ENCODE peak calls at places on chromosomes 13 and 19, in seven cellular contexts. One of them, this sample, is unnamed.
A peak's percentile ranks its signal among the peaks of the same experiment; 100 is the strongest.

GRCh38 chr19:3785464-3785937 is 680 bp downstream of the MATK start:
- DNase-seq in PC-3: no peak
- DNase-seq in GM23338: no peak
- DNase-seq in MM.1S: no peak
- DNase-seq in neural progenitor cell: peak; percentile 2
- DNase-seq in SK-N-SH: no peak
- DNase-seq in HCT116: no peak
- DNase-seq in this sample: no peak

GRCh38 chr13:29543230-29544215 is 52.0 kb downstream of the SLC7A1 start:
- DNase-seq in MM.1S: no peak
- DNase-seq in HCT116: no peak
- DNase-seq in GM23338: peak; percentile 31
- DNase-seq in neural progenitor cell: no peak
- DNase-seq in PC-3: peak; percentile 6
- DNase-seq in SK-N-SH: no peak
- DNase-seq in this sample: peak; percentile 39

GRCh38 chr13:49993666-49994065 is 3.2 kb upstream of the TRIM13 start:
- DNase-seq in HCT116: no peak
- DNase-seq in PC-3: no peak
- DNase-seq in neural progenitor cell: no peak
- DNase-seq in GM23338: no peak
- DNase-seq in SK-N-SH: no peak
- DNase-seq in MM.1S: no peak
- DNase-seq in this sample: no peak

GRCh38 chr19:32406161-32407003 is 812 bp downstream of the DPY19L3 start:
- DNase-seq in MM.1S: no peak
- DNase-seq in SK-N-SH: peak; percentile 18
- DNase-seq in HCT116: peak; percentile 12
- DNase-seq in PC-3: no peak
- DNase-seq in neural progenitor cell: peak; percentile 9
- DNase-seq in GM23338: peak; percentile 83
- DNase-seq in this sample: peak; percentile 33

GRCh38 chr13:20495087-20496023 is 30.3 kb downstream of the CRYL1 start:
- DNase-seq in PC-3: peak; percentile 90
- DNase-seq in GM23338: peak; percentile 75
- DNase-seq in HCT116: peak; percentile 50
- DNase-seq in neural progenitor cell: peak; percentile 69
- DNase-seq in SK-N-SH: peak; percentile 74
- DNase-seq in MM.1S: peak; percentile 46
- DNase-seq in this sample: peak; percentile 69

GRCh38 chr19:13839193-13839937 is 37.6 kb upstream of the NANOS3 start:
- DNase-seq in GM23338: peak; percentile 78
- DNase-seq in PC-3: peak; percentile 94
- DNase-seq in HCT116: no peak
- DNase-seq in SK-N-SH: peak; percentile 91
- DNase-seq in neural progenitor cell: peak; percentile 44
- DNase-seq in MM.1S: peak; percentile 79
- DNase-seq in this sample: peak; percentile 94

GRCh38 chr13:91747164-91747563 is 348.7 kb downstream of the GPC5 start:
- DNase-seq in GM23338: no peak
- DNase-seq in HCT116: no peak
- DNase-seq in SK-N-SH: no peak
- DNase-seq in MM.1S: no peak
- DNase-seq in PC-3: no peak
- DNase-seq in neural progenitor cell: no peak
- DNase-seq in this sample: no peak

GRCh38 chr19:33502991-33503790 is 18.4 kb downstream of the PEPD start:
- DNase-seq in PC-3: no peak
- DNase-seq in HCT116: no peak
- DNase-seq in SK-N-SH: no peak
- DNase-seq in neural progenitor cell: peak; percentile 30
- DNase-seq in MM.1S: no peak
- DNase-seq in GM23338: no peak
- DNase-seq in this sample: no peak

GRCh38 chr13:19782049-19782726 is 557 bp downstream of the PSPC1 start:
- DNase-seq in PC-3: peak; percentile 26
- DNase-seq in MM.1S: peak; percentile 12
- DNase-seq in SK-N-SH: peak; percentile 71
- DNase-seq in GM23338: peak; percentile 52
- DNase-seq in neural progenitor cell: peak; percentile 58
- DNase-seq in HCT116: no peak
- DNase-seq in this sample: peak; percentile 80

DNA sequence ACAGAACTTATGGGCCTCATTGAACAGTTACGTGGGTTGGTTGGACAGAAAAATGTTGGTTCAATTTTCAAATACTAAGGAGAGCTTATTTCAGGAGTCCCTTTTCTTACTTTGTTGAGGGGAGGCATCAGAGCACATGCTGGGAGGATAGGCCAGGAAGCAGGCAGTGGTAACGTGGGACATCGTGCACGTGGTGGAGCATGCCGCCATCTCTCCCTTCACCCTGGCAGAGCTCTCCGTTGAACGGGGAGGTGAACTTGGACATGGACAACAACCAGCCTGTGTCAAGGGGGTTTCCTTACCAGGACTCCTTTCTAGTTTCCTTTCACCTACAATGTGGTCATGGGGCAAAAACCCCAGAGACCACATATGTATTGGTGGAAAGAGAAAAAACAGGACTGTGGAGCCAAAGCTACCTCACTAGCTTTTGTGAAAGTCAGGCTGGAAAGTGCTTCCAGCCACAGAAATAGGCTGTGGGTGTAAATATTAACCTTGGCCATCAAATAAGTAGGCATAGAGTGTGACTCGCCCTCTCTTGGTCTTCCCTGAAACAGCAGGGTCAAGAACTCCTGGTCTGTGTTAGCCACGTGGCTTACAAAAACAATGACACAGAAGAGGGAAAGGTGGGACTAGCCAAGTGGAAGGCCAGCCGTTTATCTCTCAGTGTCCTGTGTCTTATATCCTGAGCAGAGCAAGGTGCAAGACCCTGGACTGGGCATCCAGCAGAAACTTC is 14.4 kb downstream of the MICOS13 start:
- DNase-seq in GM23338: peak; percentile 19
- DNase-seq in HCT116: no peak
- DNase-seq in PC-3: peak; percentile 58
- DNase-seq in MM.1S: no peak
- DNase-seq in neural progenitor cell: no peak
- DNase-seq in SK-N-SH: no peak
- DNase-seq in this sample: peak; percentile 84
- TF ChIP-seq EZH2phosphoT487 in GM23338: no peak
- TF ChIP-seq EZH2phosphoT487 in HCT116: no peak
- TF ChIP-seq EZH2phosphoT487 in PC-3: no peak
- TF ChIP-seq EZH2phosphoT487 in MM.1S: no peak
- TF ChIP-seq EZH2phosphoT487 in neural progenitor cell: no peak
- TF ChIP-seq EZH2phosphoT487 in SK-N-SH: no peak
- TF ChIP-seq EZH2phosphoT487 in this sample: no peak

GRCh38 chr13:57632276-57633140 is 964 bp downstream of the PCDH17 start:
- DNase-seq in SK-N-SH: peak; percentile 54
- DNase-seq in HCT116: no peak
- DNase-seq in neural progenitor cell: peak; percentile 57
- DNase-seq in PC-3: no peak
- DNase-seq in GM23338: peak; percentile 65
- DNase-seq in MM.1S: no peak
- DNase-seq in this sample: no peak
- H3K4me3 ChIP-seq in SK-N-SH: peak overlapping the region; percentile 70
- H3K4me3 ChIP-seq in HCT116: no peak overlapping the region
- H3K4me3 ChIP-seq in neural progenitor cell: peak overlapping the region; percentile 82
- H3K4me3 ChIP-seq in PC-3: peak overlapping the region; percentile 52
- H3K4me3 ChIP-seq in GM23338: peak overlapping the region; percentile 81
- H3K4me3 ChIP-seq in MM.1S: peak overlapping the region; percentile 58
- H3K4me3 ChIP-seq in this sample: peak overlapping the region; percentile 72

GRCh38 chr19:45901432-45901903 is 945 bp downstream of the MYPOP start:
- DNase-seq in MM.1S: no peak
- DNase-seq in PC-3: no peak
- DNase-seq in GM23338: peak; percentile 35
- DNase-seq in neural progenitor cell: peak; percentile 62
- DNase-seq in SK-N-SH: peak; percentile 71
- DNase-seq in HCT116: no peak
- DNase-seq in this sample: peak; percentile 80
- TF ChIP-seq EZH2phosphoT487 in MM.1S: no peak
- TF ChIP-seq EZH2phosphoT487 in PC-3: no peak
- TF ChIP-seq EZH2phosphoT487 in GM23338: no peak
- TF ChIP-seq EZH2phosphoT487 in neural progenitor cell: peak; percentile 90
- TF ChIP-seq EZH2phosphoT487 in SK-N-SH: no peak
- TF ChIP-seq EZH2phosphoT487 in HCT116: no peak
- TF ChIP-seq EZH2phosphoT487 in this sample: no peak

GRCh38 chr19:7829561-7830271 is at the start of gene EVI5L:
- DNase-seq in PC-3: peak; percentile 100
- DNase-seq in neural progenitor cell: peak; percentile 100
- DNase-seq in MM.1S: peak; percentile 100
- DNase-seq in HCT116: peak; percentile 100
- DNase-seq in GM23338: peak; percentile 100
- DNase-seq in SK-N-SH: peak; percentile 100
- DNase-seq in this sample: peak; percentile 99

GRCh38 chr19:7830272-7830771 is 304 bp downstream of the EVI5L start:
- DNase-seq in HCT116: no peak
- DNase-seq in PC-3: no peak
- DNase-seq in neural progenitor cell: no peak
- DNase-seq in SK-N-SH: no peak
- DNase-seq in MM.1S: no peak
- DNase-seq in GM23338: no peak
- DNase-seq in this sample: no peak

GRCh38 chr19:7831452-7831851 is 1.4 kb downstream of the EVI5L start:
- DNase-seq in MM.1S: no peak
- DNase-seq in PC-3: peak; percentile 76
- DNase-seq in HCT116: peak; percentile 66
- DNase-seq in GM23338: peak; percentile 84
- DNase-seq in neural progenitor cell: peak; percentile 79
- DNase-seq in SK-N-SH: no peak
- DNase-seq in this sample: peak; percentile 69

GRCh38 chr19:7830823-7831222 is 805 bp downstream of the EVI5L start:
- DNase-seq in neural progenitor cell: no peak
- DNase-seq in PC-3: no peak
- DNase-seq in MM.1S: no peak
- DNase-seq in HCT116: no peak
- DNase-seq in SK-N-SH: no peak
- DNase-seq in GM23338: no peak
- DNase-seq in this sample: no peak

DNA sequence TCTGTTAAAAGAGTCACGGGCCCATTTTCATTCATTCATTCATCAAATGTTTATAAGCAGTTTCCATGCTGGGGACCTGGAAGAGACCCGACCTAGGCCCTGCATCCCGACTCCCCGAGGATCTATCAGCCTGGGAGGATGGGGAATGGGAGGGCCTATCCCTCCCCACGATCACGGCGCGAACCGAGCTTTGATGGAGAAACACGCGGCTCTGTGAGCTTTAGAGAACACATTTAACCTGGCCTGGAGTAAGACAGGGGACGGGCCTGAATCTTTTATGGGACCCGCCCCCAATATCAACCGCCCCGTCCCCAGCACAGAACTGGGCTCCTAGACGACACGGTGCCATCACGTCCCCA is 877 bp upstream of the EVI5L start:
- DNase-seq in HCT116: no peak
- DNase-seq in SK-N-SH: no peak
- DNase-seq in PC-3: no peak
- DNase-seq in neural progenitor cell: no peak
- DNase-seq in MM.1S: no peak
- DNase-seq in GM23338: no peak
- DNase-seq in this sample: no peak
- H3K4me3 ChIP-seq in HCT116: peak overlapping the region; percentile 61
- H3K4me3 ChIP-seq in SK-N-SH: peak overlapping the region; percentile 46
- H3K4me3 ChIP-seq in PC-3: peak overlapping the region; percentile 67
- H3K4me3 ChIP-seq in neural progenitor cell: peak overlapping the region; percentile 43
- H3K4me3 ChIP-seq in MM.1S: peak overlapping the region; percentile 49
- H3K4me3 ChIP-seq in GM23338: peak overlapping the region; percentile 60
- H3K4me3 ChIP-seq in this sample: peak overlapping the region; percentile 63

GRCh38 chr13:64925284-64925683 is 2304.9 kb downstream of the PCDH9 start:
- DNase-seq in GM23338: peak; percentile 38
- DNase-seq in PC-3: peak; percentile 8
- DNase-seq in HCT116: no peak
- DNase-seq in neural progenitor cell: peak; percentile 55
- DNase-seq in SK-N-SH: no peak
- DNase-seq in MM.1S: no peak
- DNase-seq in this sample: peak; percentile 22
- TF ChIP-seq EZH2phosphoT487 in GM23338: no peak
- TF ChIP-seq EZH2phosphoT487 in PC-3: no peak
- TF ChIP-seq EZH2phosphoT487 in HCT116: no peak
- TF ChIP-seq EZH2phosphoT487 in neural progenitor cell: no peak
- TF ChIP-seq EZH2phosphoT487 in SK-N-SH: no peak
- TF ChIP-seq EZH2phosphoT487 in MM.1S: no peak
- TF ChIP-seq EZH2phosphoT487 in this sample: no peak

GRCh38 chr19:46639356-46640061 is 3.5 kb upstream of the GNG8 start:
- DNase-seq in MM.1S: no peak
- DNase-seq in GM23338: peak; percentile 74
- DNase-seq in neural progenitor cell: peak; percentile 86
- DNase-seq in SK-N-SH: peak; percentile 94
- DNase-seq in HCT116: no peak
- DNase-seq in PC-3: no peak
- DNase-seq in this sample: peak; percentile 81
- H3K4me3 ChIP-seq in MM.1S: peak overlapping the region; percentile 61
- H3K4me3 ChIP-seq in GM23338: peak overlapping the region; percentile 82
- H3K4me3 ChIP-seq in neural progenitor cell: peak overlapping the region; percentile 55
- H3K4me3 ChIP-seq in SK-N-SH: peak overlapping the region; percentile 73
- H3K4me3 ChIP-seq in HCT116: peak overlapping the region; percentile 64
- H3K4me3 ChIP-seq in PC-3: peak overlapping the region; percentile 75
- H3K4me3 ChIP-seq in this sample: peak overlapping the region; percentile 78

GRCh38 chr13:45280751-45281634 is 60.0 kb downstream of the TPT1 start:
- DNase-seq in neural progenitor cell: peak; percentile 69
- DNase-seq in PC-3: peak; percentile 83
- DNase-seq in MM.1S: peak; percentile 10
- DNase-seq in SK-N-SH: peak; percentile 73
- DNase-seq in GM23338: peak; percentile 77
- DNase-seq in HCT116: peak; percentile 79
- DNase-seq in this sample: peak; percentile 90
- TF ChIP-seq EZH2phosphoT487 in neural progenitor cell: no peak
- TF ChIP-seq EZH2phosphoT487 in PC-3: no peak
- TF ChIP-seq EZH2phosphoT487 in MM.1S: no peak
- TF ChIP-seq EZH2phosphoT487 in SK-N-SH: no peak
- TF ChIP-seq EZH2phosphoT487 in GM23338: no peak
- TF ChIP-seq EZH2phosphoT487 in HCT116: no peak
- TF ChIP-seq EZH2phosphoT487 in this sample: no peak

GRCh38 chr13:113491982-113492381 is 1.5 kb upstream of the DCUN1D2 start:
- DNase-seq in MM.1S: no peak
- DNase-seq in HCT116: no peak
- DNase-seq in neural progenitor cell: no peak
- DNase-seq in GM23338: no peak
- DNase-seq in PC-3: no peak
- DNase-seq in SK-N-SH: no peak
- DNase-seq in this sample: no peak
- H3K4me3 ChIP-seq in MM.1S: peak overlapping the region; percentile 83
- H3K4me3 ChIP-seq in HCT116: peak overlapping the region; percentile 74
- H3K4me3 ChIP-seq in neural progenitor cell: peak overlapping the region; percentile 63
- H3K4me3 ChIP-seq in GM23338: peak overlapping the region; percentile 97
- H3K4me3 ChIP-seq in PC-3: peak overlapping the region; percentile 92
- H3K4me3 ChIP-seq in SK-N-SH: peak overlapping the region; percentile 83
- H3K4me3 ChIP-seq in this sample: peak overlapping the region; percentile 89

This sample was measured in GM23248.